ENCODE peak calls at places on chromosomes 1 and 21, in eight cellular contexts. U is HFF-Myc, J is fibroblast of the aortic adventitia, S is brain microvascular endothelial cell, F is fibroblast of mammary gland, H is IMR-90, Q is fibroblast of lung, Z is bronchial epithelial cell. E is an unnamed sample.

GRCh38 chr21:31457675-31458074 is 113.6 kb upstream of the TIAM1 start:
- DNase-seq in F (no peak), U (no peak), S (no peak), Q (no peak), Z (no peak), H (no peak), J (no peak), E (no peak)

GRCh38 chr1:63987014-63987630 is 213.3 kb downstream of the ROR1 start:
- DNase-seq in F (peak; percentile 70), Q (peak; percentile 68), H (peak; percentile 51), Z (peak; percentile 42), U (no peak), J (peak; percentile 64), S (peak; percentile 63), E (peak; percentile 56)

GRCh38 chr1:178036090-178036489 is 57.8 kb upstream of the RASAL2 start:
- DNase-seq in Q (no peak), H (no peak), J (no peak), S (no peak), U (no peak), F (no peak), Z (no peak), E (no peak)

GRCh38 chr1:117740461-117740860 is 134.6 kb downstream of the TENT5C start:
- DNase-seq in J (no peak), U (no peak), Q (no peak), F (no peak), H (no peak), Z (no peak), S (no peak), E (no peak)

GRCh38 chr1:211639500-211640361 is 35.7 kb downstream of the NEK2 start:
- DNase-seq in Q (peak; percentile 94), U (peak; percentile 52), J (peak; percentile 22), F (peak; percentile 94), S (peak; percentile 96), Z (peak; percentile 70), H (peak; percentile 97), E (peak; percentile 82)

GRCh38 chr1:66335125-66335524 is 198.8 kb upstream of the SGIP1 start:
- DNase-seq in J (no peak), F (no peak), Z (no peak), U (no peak), H (no peak), S (no peak), Q (no peak), E (no peak)

GRCh38 chr1:158027485-158027884 is 34.0 kb downstream of the KIRREL1 start:
- DNase-seq in S (no peak), H (no peak), F (no peak), J (no peak), Q (no peak), Z (no peak), U (no peak), E (no peak)

GRCh38 chr1:96478228-96478627 is 243.4 kb upstream of the PTBP2 start:
- DNase-seq in Z (no peak), F (no peak), S (no peak), J (no peak), Q (no peak), U (no peak), H (no peak), E (no peak)

GRCh38 chr21:25949701-25950100 is 214.9 kb downstream of the GABPA start:
- DNase-seq in S (no peak), Q (no peak), F (no peak), U (no peak), Z (no peak), J (peak; percentile 46), H (no peak), E (no peak)

GRCh38 chr1:183180634-183181056 is 5.4 kb upstream of the LAMC2 start:
- DNase-seq in F (peak; percentile 92), Z (peak; percentile 94), J (peak; percentile 95), H (peak; percentile 83), Q (peak; percentile 49), S (peak; percentile 87), U (peak; percentile 26), E (peak; percentile 93)

GRCh38 chr1:65830306-65830705 is 37.6 kb downstream of the PDE4B start:
- DNase-seq in J (no peak), Z (peak; percentile 12), H (peak; percentile 27), Q (no peak), S (no peak), F (no peak), U (no peak), E (no peak)

GRCh38 chr1:103514920-103515503 is 10.5 kb upstream of the RNPC3 start:
- DNase-seq in S (peak; percentile 52), F (peak; percentile 74), Z (peak; percentile 62), Q (peak; percentile 76), J (peak; percentile 84), U (peak; percentile 40), H (peak; percentile 63), E (peak; percentile 61)

GRCh38 chr1:164440222-164440621 is 118.8 kb upstream of the PBX1 start:
- DNase-seq in Q (peak; percentile 58), S (peak; percentile 18), U (no peak), F (peak; percentile 24), Z (no peak), J (peak; percentile 38), H (no peak), E (no peak)

GRCh38 chr1:157969693-157970485 is 23.6 kb upstream of the KIRREL1 start:
- DNase-seq in H (peak; percentile 88), J (peak; percentile 95), U (peak; percentile 90), Z (peak; percentile 91), F (peak; percentile 94), Q (peak; percentile 88), S (peak; percentile 84), E (peak; percentile 88)

GRCh38 chr1:244056602-244057001 is 5.5 kb downstream of the ZBTB18 start:
- DNase-seq in Q (no peak), H (no peak), F (no peak), Z (no peak), S (no peak), J (no peak), U (no peak), E (no peak)

GRCh38 chr1:42837742-42838141 is 8.7 kb upstream of the ZNF691 start:
- DNase-seq in Q (no peak), F (no peak), Z (no peak), H (no peak), S (no peak), J (no peak), U (no peak), E (no peak)

GRCh38 chr1:42832636-42833265 is 13.7 kb upstream of the ZNF691 start:
- DNase-seq in F (no peak), Z (no peak), U (no peak), S (no peak), Q (no peak), J (no peak), H (no peak), E (no peak)

GRCh38 chr1:42833981-42834380 is 12.4 kb upstream of the ZNF691 start:
- DNase-seq in Q (no peak), Z (no peak), H (no peak), S (no peak), F (no peak), U (no peak), J (no peak), E (no peak)

GRCh38 chr1:42834803-42835202 is 11.6 kb upstream of the ZNF691 start:
- DNase-seq in Z (no peak), J (no peak), F (no peak), U (no peak), S (no peak), Q (no peak), H (no peak), E (no peak)

GRCh38 chr1:42835422-42835821 is 11.0 kb upstream of the ZNF691 start:
- DNase-seq in Q (no peak), S (no peak), U (no peak), J (no peak), Z (no peak), H (no peak), F (no peak), E (no peak)
- H3K4me3 ChIP-seq in Q (no peak overlapping the region), S (no peak overlapping the region), U (no peak overlapping the region), J (no peak overlapping the region), Z (no peak overlapping the region), H (no peak overlapping the region), F (no peak overlapping the region), E (no peak overlapping the region)

GRCh38 chr1:31027693-31028526 is 37.6 kb downstream of the PUM1 start:
- DNase-seq in Z (no peak), J (peak; percentile 22), U (no peak), S (no peak), F (no peak), H (no peak), Q (no peak), E (no peak)

GRCh38 chr1:31033573-31033972 is 31.9 kb downstream of the PUM1 start:
- DNase-seq in F (no peak), S (no peak), Q (no peak), H (no peak), J (no peak), U (no peak), Z (no peak), E (peak; percentile 50)

GRCh38 chr1:31029031-31029430 is 36.5 kb downstream of the PUM1 start:
- DNase-seq in Q (no peak), U (no peak), H (peak; percentile 38), J (no peak), F (peak; percentile 50), Z (no peak), S (no peak), E (peak; percentile 24)

GRCh38 chr1:31032266-31032665 is 33.3 kb downstream of the PUM1 start:
- DNase-seq in F (no peak), Q (no peak), U (no peak), J (no peak), Z (no peak), H (no peak), S (no peak), E (no peak)

GRCh38 chr1:31031330-31032143 is 34.0 kb downstream of the PUM1 start:
- DNase-seq in H (no peak), U (no peak), S (no peak), F (no peak), J (no peak), Q (no peak), Z (no peak), E (no peak)
- TF ChIP-seq CTCF in H (no peak), U (no peak), S (no peak), F (no peak), J (no peak), Q (no peak), Z (no peak), E (no peak)

DNA sequence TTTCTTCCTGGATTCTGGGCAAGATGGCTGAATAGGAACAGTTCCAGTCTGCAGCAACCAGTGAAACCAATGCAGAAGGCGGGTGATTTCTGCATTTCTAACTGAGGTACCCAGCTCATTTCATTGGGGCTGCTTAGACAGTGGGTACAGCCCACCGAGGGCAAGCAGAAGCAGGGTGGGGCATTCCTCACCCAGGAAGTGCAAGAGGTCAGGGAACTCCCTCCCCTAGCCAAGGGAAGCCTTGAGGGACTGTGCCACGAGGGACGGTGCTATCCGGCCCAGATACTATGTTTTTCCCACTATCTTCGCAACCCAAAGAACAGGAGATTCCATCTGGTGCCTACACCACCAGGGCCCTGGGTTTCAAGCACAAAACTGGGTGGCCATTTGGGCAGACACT is 121.0 kb downstream of the VAV3 start:
- DNase-seq in H (no peak), Q (no peak), S (no peak), F (no peak), Z (no peak), U (no peak), J (no peak), E (no peak)
- H3K4me3 ChIP-seq in H (no peak overlapping the region), Q (no peak overlapping the region), S (no peak overlapping the region), F (no peak overlapping the region), Z (no peak overlapping the region), U (no peak overlapping the region), J (no peak overlapping the region), E (no peak overlapping the region)

DNA sequence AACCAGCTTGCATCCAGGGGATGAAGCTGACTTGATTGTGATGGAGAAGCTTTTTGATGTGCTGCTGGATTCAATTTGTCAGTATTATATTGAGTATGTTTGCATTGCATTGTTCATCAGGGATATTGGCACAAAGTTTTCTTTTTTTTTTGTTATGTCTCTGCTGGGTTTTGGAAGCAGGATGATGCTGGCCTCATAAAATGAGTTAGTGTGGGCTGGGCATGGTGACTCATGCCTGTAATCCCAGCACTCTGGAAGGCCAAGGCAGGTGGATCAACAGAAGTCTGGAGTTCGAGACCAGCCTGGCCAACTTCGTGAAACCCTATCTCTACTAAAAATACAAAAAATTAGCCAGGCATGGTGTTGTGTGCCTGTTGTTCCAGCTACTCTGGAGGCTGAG is 8.6 kb downstream of the OR2L3 start:
- DNase-seq in Q (no peak), F (no peak), U (no peak), H (no peak), J (no peak), Z (no peak), S (no peak), E (no peak)
- TF ChIP-seq CTCF in Q (no peak), F (no peak), U (no peak), H (no peak), J (no peak), Z (no peak), S (no peak), E (no peak)

E was measured in epithelial cell of esophagus.